ENCODE peak calls at places on chromosomes 12 and 14, in nine cellular contexts. W, E, N, C, A, M, V, Z and L are unnamed samples.
A peak's percentile ranks its signal among the peaks of the same experiment; 100 is the strongest.

GRCh38 chr14:75467763-75468162 is 39.9 kb downstream of the JDP2 start:
- DNase-seq in Z (no peak), A (no peak), M (no peak), W (no peak), C (no peak), N (no peak), E (no peak), V (peak; percentile 13), L (no peak)

GRCh38 chr14:21264025-21264801 is 5.0 kb downstream of the HNRNPC start:
- DNase-seq in M (no peak), E (no peak), Z (no peak), W (no peak), V (no peak), N (peak; percentile 71), A (no peak), C (peak; percentile 27), L (no peak)

GRCh38 chr12:56338643-56339422 is at the start of gene IL23A:
- DNase-seq in W (no peak), N (peak; percentile 63), E (peak; percentile 72), V (peak; percentile 85), Z (no peak), C (no peak), A (no peak), M (no peak), L (peak; percentile 24)

GRCh38 chr12:19910681-19911080 is 457.7 kb upstream of the PDE3A start:
- DNase-seq in M (no peak), Z (no peak), C (no peak), V (no peak), N (no peak), A (no peak), W (no peak), E (no peak), L (no peak)

GRCh38 chr12:67366530-67367196 is 97.5 kb downstream of the CAND1 start:
- DNase-seq in N (no peak), V (no peak), C (peak; percentile 58), E (no peak), A (no peak), M (no peak), Z (no peak), W (no peak), L (no peak)

GRCh38 chr14:76768201-76768656 is 7.0 kb downstream of the VASH1 start:
- DNase-seq in W (peak; percentile 63), Z (no peak), N (peak; percentile 67), M (peak; percentile 86), A (peak; percentile 84), C (no peak), E (peak; percentile 69), V (no peak), L (peak; percentile 38)

GRCh38 chr14:80304125-80304766 is 92.9 kb upstream of the DIO2 start:
- DNase-seq in Z (no peak), W (no peak), C (no peak), N (no peak), V (no peak), E (no peak), A (no peak), M (no peak), L (no peak)

GRCh38 chr12:71158361-71158882 is 623 bp upstream of the TSPAN8 start:
- DNase-seq in A (no peak), E (no peak), N (no peak), W (no peak), M (no peak), C (no peak), V (no peak), Z (no peak), L (peak; percentile 50)

GRCh38 chr12:91986084-91986483 is 159.6 kb downstream of the BTG1 start:
- DNase-seq in V (no peak), W (no peak), A (no peak), N (no peak), C (no peak), E (no peak), Z (no peak), M (no peak), L (no peak)

GRCh38 chr14:89543420-89543790 is 126.4 kb upstream of the FOXN3 start:
- DNase-seq in W (no peak), N (no peak), C (no peak), M (no peak), V (no peak), E (no peak), A (peak; percentile 59), Z (no peak), L (no peak)

GRCh38 chr14:89452281-89452680 is 35.2 kb upstream of the FOXN3 start:
- DNase-seq in W (no peak), A (no peak), Z (no peak), M (no peak), N (no peak), V (no peak), C (no peak), E (no peak), L (no peak)

GRCh38 chr12:26748741-26749431 is 84.1 kb downstream of the ITPR2 start:
- DNase-seq in N (peak; percentile 71), A (no peak), E (no peak), M (no peak), Z (no peak), C (no peak), V (no peak), W (no peak), L (no peak)

GRCh38 chr14:61644834-61645233 is 50.5 kb upstream of the HIF1A start:
- DNase-seq in Z (peak; percentile 73), A (no peak), W (no peak), E (no peak), V (no peak), C (no peak), N (no peak), M (no peak), L (no peak)

GRCh38 chr12:53973093-53974042 is at the start of gene HOXC11:
- DNase-seq in E (no peak), A (no peak), M (no peak), Z (no peak), N (no peak), C (no peak), V (no peak), W (no peak), L (no peak)

GRCh38 chr14:94706132-94706531 is 63.8 kb downstream of the GSC start:
- DNase-seq in C (no peak), N (no peak), Z (no peak), A (no peak), M (no peak), E (no peak), W (no peak), V (no peak), L (no peak)

GRCh38 chr14:21026988-21027315 is 2.1 kb upstream of the NDRG2 start:
- DNase-seq in W (no peak), E (no peak), V (no peak), M (no peak), A (peak; percentile 72), N (no peak), Z (no peak), C (no peak), L (no peak)

GRCh38 chr14:79404874-79405273 is 806.4 kb downstream of the DIO2 start:
- DNase-seq in Z (no peak), N (no peak), A (peak; percentile 61), W (no peak), V (no peak), C (no peak), E (no peak), M (no peak), L (no peak)

GRCh38 chr12:19434538-19434937 is 4.8 kb upstream of the AEBP2 start:
- DNase-seq in Z (no peak), N (no peak), W (no peak), C (no peak), M (no peak), E (no peak), A (no peak), V (no peak), L (no peak)

GRCh38 chr14:93009471-93010117 is 86.6 kb downstream of the CHGA start:
- DNase-seq in Z (peak; percentile 82), C (no peak), E (no peak), M (no peak), A (peak; percentile 89), V (no peak), N (no peak), W (no peak), L (no peak)

DNA sequence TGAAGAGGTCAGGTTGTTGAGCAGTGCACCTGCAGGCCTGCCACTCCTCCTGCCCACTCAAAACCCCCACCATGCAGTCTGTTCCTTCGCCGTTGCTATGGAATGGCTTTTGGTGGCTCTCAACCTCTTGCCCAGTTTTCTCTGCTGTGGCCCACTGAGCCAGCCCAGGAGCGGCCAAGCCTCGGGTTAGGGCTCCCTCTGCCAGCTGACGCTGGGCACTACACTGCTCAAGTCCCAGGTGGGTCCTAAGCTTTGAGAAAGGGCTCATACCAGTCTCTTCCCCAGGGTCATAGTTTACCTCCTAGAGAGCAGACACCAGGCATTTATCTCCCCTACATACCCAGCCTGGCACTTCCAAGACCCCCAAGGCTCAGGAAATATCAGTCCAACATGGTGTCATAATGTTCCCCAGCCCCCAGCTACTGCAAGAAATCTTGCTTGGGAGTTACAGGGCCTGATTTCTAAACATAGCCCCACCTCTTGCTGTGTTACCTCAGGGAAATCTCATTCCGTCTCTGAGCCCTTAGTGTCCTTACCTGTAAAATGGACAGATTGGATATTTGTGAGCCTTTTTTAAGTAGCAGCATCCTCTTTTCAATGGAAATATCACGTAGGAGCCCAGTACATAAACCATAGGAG is 59.4 kb downstream of the TSPAN11 start:
- DNase-seq in V (no peak), W (peak; percentile 79), C (no peak), M (no peak), E (no peak), A (peak; percentile 71), N (peak; percentile 30), Z (peak; percentile 71), L (peak; percentile 53)
- TF ChIP-seq CTCF in V (peak; percentile 24), W (peak; percentile 68), C (peak; percentile 93), M (peak; percentile 49), E (no peak), A (peak; percentile 42), N (peak; percentile 93), Z (peak; percentile 86), L (peak; percentile 16)

DNA sequence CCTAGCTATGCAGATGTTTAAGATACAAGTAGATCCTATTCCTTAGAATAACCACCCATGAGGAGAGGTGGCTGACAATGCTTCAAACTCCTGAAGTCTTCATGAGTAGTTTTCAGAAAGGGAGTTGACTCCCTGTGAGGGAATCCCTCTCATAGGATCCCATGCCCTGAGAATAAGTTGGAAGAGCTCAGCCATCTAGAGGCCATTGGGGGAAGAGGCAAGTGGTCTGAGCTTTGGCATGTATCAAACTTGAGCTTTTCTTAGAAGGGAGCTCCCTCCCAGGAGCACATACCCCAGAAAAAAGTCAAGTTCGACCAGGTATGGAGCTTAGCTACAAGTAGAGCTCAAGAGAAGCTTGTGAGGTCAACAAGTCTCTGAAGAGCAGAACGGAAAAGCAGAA is 165.7 kb upstream of the RBM19 start:
- DNase-seq in W (no peak), Z (no peak), A (no peak), N (no peak), C (no peak), M (no peak), E (no peak), V (no peak), L (no peak)
- TF ChIP-seq CTCF in W (no peak), Z (peak; percentile 16), A (no peak), N (no peak), C (peak; percentile 18), M (no peak), E (no peak), V (no peak), L (no peak)

GRCh38 chr14:99593971-99594841 is 9.8 kb downstream of the CCDC85C start:
- DNase-seq in N (no peak), Z (no peak), W (no peak), M (no peak), A (no peak), V (no peak), E (no peak), C (no peak), L (no peak)
- TF ChIP-seq CTCF in N (no peak), Z (no peak), W (no peak), M (no peak), A (no peak), V (no peak), E (no peak), C (no peak), L (no peak)

GRCh38 chr12:104457746-104458644 is 1.2 kb downstream of the CHST11 start:
- DNase-seq in A (no peak), Z (peak; percentile 41), C (no peak), M (peak; percentile 72), V (no peak), N (peak; percentile 68), E (peak; percentile 51), W (peak; percentile 33), L (peak; percentile 21)
- TF ChIP-seq CTCF in A (no peak), Z (no peak), C (no peak), M (no peak), V (no peak), N (peak; percentile 26), E (no peak), W (no peak), L (no peak)